ENCODE peak calls at places on chromosomes 3 and 15, in four cellular contexts. Z, U, H and B are unnamed samples.

GRCh38 chr3:149128856-149129255 is 582 bp upstream of the HPS3 start:
- DNase-seq in Z (peak; percentile 15), H (no peak), U (no peak), B (peak; percentile 23)

GRCh38 chr3:2643606-2644005 is 466.6 kb downstream of the IL5RA start:
- DNase-seq in H (no peak), U (no peak), Z (no peak), B (no peak)

GRCh38 chr15:40266828-40267304 is 16.0 kb downstream of the ANKRD63 start:
- DNase-seq in U (no peak), Z (peak; percentile 91), H (no peak), B (peak; percentile 90)

GRCh38 chr3:20751299-20751698 is 565.3 kb upstream of the SGO1 start:
- DNase-seq in H (no peak), U (no peak), Z (no peak), B (no peak)

GRCh38 chr15:74200871-74201419 is 1.6 kb downstream of the STRA6 start:
- DNase-seq in H (peak; percentile 13), U (no peak), Z (peak; percentile 81), B (no peak)

GRCh38 chr3:131549340-131549739 is 46.6 kb upstream of the MRPL3 start:
- DNase-seq in H (no peak), Z (peak; percentile 26), U (no peak), B (no peak)

GRCh38 chr15:41891946-41892345 is 1.9 kb downstream of the SPTBN5 start:
- DNase-seq in H (no peak), Z (no peak), U (no peak), B (no peak)

GRCh38 chr3:134640872-134641470 is 9.9 kb downstream of the KY start:
- DNase-seq in U (no peak), Z (peak; percentile 25), H (peak; percentile 59), B (peak; percentile 35)

GRCh38 chr3:131167867-131168266 is 141.2 kb downstream of the NEK11 start:
- DNase-seq in H (no peak), U (no peak), Z (no peak), B (no peak)

GRCh38 chr3:170484869-170485268 is 66.2 kb downstream of the CLDN11 start:
- DNase-seq in Z (no peak), H (no peak), U (no peak), B (no peak)

GRCh38 chr3:2511356-2511755 is 412.7 kb downstream of the CNTN4 start:
- DNase-seq in Z (no peak), U (no peak), H (peak; percentile 41), B (no peak)

GRCh38 chr15:64596701-64597468 is 136.5 kb downstream of the ZNF609 start:
- DNase-seq in U (no peak), Z (peak; percentile 54), H (peak; percentile 78), B (peak; percentile 61)

GRCh38 chr15:87369269-87369668 is 887.3 kb downstream of the NTRK3 start:
- DNase-seq in Z (peak; percentile 84), H (no peak), U (no peak), B (peak; percentile 95)

GRCh38 chr3:185713015-185713414 is 111.8 kb downstream of the IGF2BP2 start:
- DNase-seq in H (no peak), Z (no peak), U (no peak), B (no peak)

GRCh38 chr3:56761887-56762605 is 39.7 kb downstream of the ARHGEF3 start:
- DNase-seq in U (no peak), H (no peak), Z (peak; percentile 54), B (peak; percentile 32)

GRCh38 chr15:37079726-37080125 is 20.6 kb downstream of the MEIS2 start:
- DNase-seq in U (no peak), Z (peak; percentile 81), H (no peak), B (peak; percentile 83)

GRCh38 chr15:100094127-100094510 is 247.7 kb downstream of the ADAMTS17 start:
- DNase-seq in H (no peak), U (no peak), Z (no peak), B (no peak)

GRCh38 chr3:113546414-113546893 is 14.1 kb downstream of the SIDT1 start:
- DNase-seq in Z (no peak), U (peak; percentile 57), H (no peak), B (no peak)

GRCh38 chr3:107429330-107430181 is 52.3 kb downstream of the CCDC54 start:
- DNase-seq in U (no peak), Z (peak; percentile 88), H (peak; percentile 91), B (peak; percentile 89)

GRCh38 chr3:58946875-58947274 is 103.0 kb downstream of the CFAP20DC start:
- DNase-seq in U (no peak), Z (no peak), H (no peak), B (no peak)

GRCh38 chr3:63228677-63229076 is 49.4 kb upstream of the SYNPR start:
- DNase-seq in H (peak; percentile 62), Z (peak; percentile 65), U (no peak), B (peak; percentile 48)
- TF ChIP-seq CTCF in H (peak; percentile 82), Z (peak; percentile 67), U (peak; percentile 48), B (peak; percentile 73)

GRCh38 chr3:159322322-159322939 is 520.6 kb downstream of the MFSD1 start:
- DNase-seq in U (no peak), H (peak; percentile 73), Z (peak; percentile 42), B (peak; percentile 20)
- TF ChIP-seq CTCF in U (peak; percentile 88), H (peak; percentile 99), Z (peak; percentile 95), B (peak; percentile 87)

GRCh38 chr3:125165189-125165947 is 47.2 kb downstream of the SLC12A8 start:
- DNase-seq in Z (peak; percentile 60), H (peak; percentile 69), U (no peak), B (peak; percentile 45)
- TF ChIP-seq CTCF in Z (peak; percentile 84), H (peak; percentile 64), U (peak; percentile 45), B (peak; percentile 70)

DNA sequence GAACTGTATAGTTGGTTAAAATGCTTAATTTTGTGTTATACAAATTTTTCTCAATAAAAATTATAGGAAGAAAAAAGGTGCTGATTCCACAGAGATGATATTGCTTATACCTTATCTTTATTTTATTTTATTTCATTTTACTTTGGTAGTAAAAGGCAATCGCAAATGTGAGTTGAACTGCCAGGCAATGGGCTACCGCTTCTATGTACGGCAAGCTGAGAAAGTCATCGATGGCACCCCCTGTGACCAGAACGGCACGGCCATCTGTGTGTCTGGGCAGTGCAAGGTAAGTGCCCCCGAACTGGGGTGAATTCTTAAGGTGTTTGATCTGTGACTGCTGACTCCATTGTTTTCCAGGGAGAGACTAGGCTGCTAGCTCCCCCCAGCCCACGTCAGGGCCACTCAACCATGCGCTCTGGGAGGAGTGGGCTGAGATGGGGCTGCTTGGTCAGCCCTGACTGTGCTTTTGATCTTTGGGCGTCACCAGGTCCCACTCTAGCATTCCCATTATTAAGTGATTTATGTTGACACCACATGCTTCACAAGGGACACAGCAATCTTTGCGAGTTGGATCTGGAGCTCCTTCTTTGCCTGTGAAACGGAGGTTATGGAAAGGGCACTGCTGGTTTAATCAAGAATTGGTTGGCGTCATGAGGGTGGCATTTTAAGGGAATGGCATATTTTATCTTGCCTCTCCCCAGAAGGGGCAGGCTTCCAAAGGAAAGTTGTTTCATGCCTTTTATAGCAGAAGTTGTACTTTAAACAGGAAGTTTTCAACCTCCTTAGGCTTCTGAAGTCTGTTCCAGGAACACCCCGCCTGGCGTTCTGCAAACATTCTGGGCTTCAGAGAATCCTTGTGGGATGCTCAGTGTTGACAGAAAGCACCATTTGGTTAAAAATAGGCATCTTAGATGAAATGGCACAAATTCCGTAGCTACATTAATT is 296.5 kb downstream of the THSD4 start:
- DNase-seq in H (no peak), U (no peak), Z (no peak), B (peak; percentile 28)
- TF ChIP-seq CTCF in H (no peak), U (no peak), Z (no peak), B (no peak)

DNA sequence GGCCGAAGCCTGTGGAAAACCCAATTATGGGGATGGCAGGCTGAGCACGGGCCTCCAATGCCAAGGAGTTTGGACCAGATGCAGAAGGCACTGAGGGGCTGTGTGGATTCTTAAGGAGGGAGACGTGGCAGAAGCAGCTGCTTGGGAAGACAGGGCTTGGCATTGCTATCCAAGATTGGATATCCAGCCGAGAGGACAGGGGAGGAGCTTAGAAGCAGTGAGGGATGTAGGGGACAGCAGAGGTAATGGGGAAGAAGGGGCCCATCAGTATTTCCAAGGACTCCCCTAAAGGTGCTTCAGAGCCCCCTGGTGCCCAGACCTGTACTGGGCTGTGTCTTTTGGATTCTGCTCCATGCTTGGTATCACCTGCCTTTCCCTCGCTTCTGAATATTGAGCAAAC is 112.8 kb upstream of the TLE3 start:
- DNase-seq in Z (no peak), H (no peak), U (no peak), B (no peak)
- TF ChIP-seq CTCF in Z (peak; percentile 5), H (peak; percentile 10), U (peak; percentile 20), B (no peak)

DNA sequence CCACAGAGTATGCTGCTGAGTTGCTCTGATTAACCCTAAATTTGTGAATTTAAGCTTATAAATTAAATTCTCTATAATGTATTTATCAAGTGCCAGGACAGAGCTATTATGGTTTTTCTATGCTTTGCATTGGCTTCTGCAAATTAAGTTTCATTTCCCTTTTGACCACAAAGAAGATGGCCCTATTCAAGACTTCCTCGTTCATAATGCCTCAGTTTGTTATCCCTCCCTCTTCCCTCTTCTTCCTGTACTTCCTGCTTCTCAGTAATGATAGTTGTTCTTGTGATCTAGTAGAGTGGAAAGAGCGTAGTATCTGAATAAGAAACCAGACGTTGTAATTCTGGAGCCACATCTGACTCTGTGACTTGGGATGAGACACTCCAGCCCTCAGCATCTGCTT is 118.7 kb downstream of the CACNA1D start:
- DNase-seq in Z (no peak), H (no peak), U (no peak), B (no peak)
- TF ChIP-seq CTCF in Z (no peak), H (no peak), U (no peak), B (no peak)

GRCh38 chr3:66418432-66419052 is 82.3 kb downstream of the LRIG1 start:
- DNase-seq in H (no peak), U (no peak), Z (no peak), B (peak; percentile 42)
- TF ChIP-seq CTCF in H (no peak), U (no peak), Z (no peak), B (no peak)

GRCh38 chr3:72185549-72186484 is 400.9 kb upstream of the PROK2 start:
- DNase-seq in Z (peak; percentile 93), H (no peak), U (no peak), B (peak; percentile 81)

GRCh38 chr3:72186485-72186864 is 401.5 kb upstream of the PROK2 start:
- DNase-seq in H (no peak), U (no peak), Z (peak; percentile 85), B (peak; percentile 64)

GRCh38 chr3:72189344-72189743 is 404.4 kb upstream of the PROK2 start:
- DNase-seq in H (no peak), Z (no peak), U (no peak), B (no peak)

GRCh38 chr3:72190050-72190449 is 405.1 kb upstream of the PROK2 start:
- DNase-seq in U (no peak), H (no peak), Z (no peak), B (no peak)

GRCh38 chr3:72187131-72187530 is 402.2 kb upstream of the PROK2 start:
- DNase-seq in H (peak; percentile 18), Z (no peak), U (no peak), B (no peak)
- TF ChIP-seq CTCF in H (peak; percentile 24), Z (peak; percentile 8), U (peak; percentile 26), B (peak; percentile 16)